ENCODE peak calls at places on chromosomes 6 and 20, in four cellular contexts. One of them, this sample, is unnamed.

GRCh38 chr20:4181956-4182945 is 166.9 kb upstream of the RNF24 start:
- DNase-seq in K562: no peak
- DNase-seq in OCI-LY7: no peak
- DNase-seq in IMR-90: no peak
- DNase-seq in this sample: peak; percentile 17

GRCh38 chr20:35151739-35152138 is 4.6 kb upstream of the EDEM2 start:
- DNase-seq in OCI-LY7: no peak
- DNase-seq in K562: no peak
- DNase-seq in IMR-90: peak; percentile 41
- DNase-seq in this sample: no peak

GRCh38 chr6:45896783-45897441 is 118.7 kb downstream of the CLIC5 start:
- DNase-seq in K562: no peak
- DNase-seq in OCI-LY7: no peak
- DNase-seq in IMR-90: no peak
- DNase-seq in this sample: no peak

GRCh38 chr6:133242761-133243590 is 1.8 kb downstream of the EYA4 start:
- DNase-seq in K562: no peak
- DNase-seq in OCI-LY7: no peak
- DNase-seq in IMR-90: peak; percentile 26
- DNase-seq in this sample: no peak

GRCh38 chr6:130760006-130760405 is 67.2 kb upstream of the SMLR1 start:
- DNase-seq in IMR-90: peak; percentile 61
- DNase-seq in OCI-LY7: peak; percentile 3
- DNase-seq in K562: no peak
- DNase-seq in this sample: no peak

GRCh38 chr6:52390361-52390727 is 28.4 kb downstream of the PAQR8 start:
- DNase-seq in IMR-90: peak; percentile 73
- DNase-seq in K562: peak; percentile 64
- DNase-seq in OCI-LY7: peak; percentile 55
- DNase-seq in this sample: peak; percentile 53

GRCh38 chr6:111605100-111605748 is 454 bp downstream of the TRAF3IP2 start:
- DNase-seq in K562: peak; percentile 54
- DNase-seq in IMR-90: peak; percentile 86
- DNase-seq in OCI-LY7: peak; percentile 68
- DNase-seq in this sample: peak; percentile 55

GRCh38 chr6:25050356-25050755 is 114.6 kb upstream of the RIPOR2 start:
- DNase-seq in IMR-90: peak; percentile 94
- DNase-seq in K562: peak; percentile 35
- DNase-seq in OCI-LY7: peak; percentile 67
- DNase-seq in this sample: no peak

GRCh38 chr20:49276201-49276894 is 1.5 kb downstream of the ZNFX1 start:
- DNase-seq in K562: peak; percentile 30
- DNase-seq in IMR-90: peak; percentile 74
- DNase-seq in OCI-LY7: peak; percentile 61
- DNase-seq in this sample: peak; percentile 69

GRCh38 chr6:30806581-30807183 is 62.3 kb upstream of the IER3 start:
- DNase-seq in K562: no peak
- DNase-seq in OCI-LY7: no peak
- DNase-seq in IMR-90: no peak
- DNase-seq in this sample: no peak

GRCh38 chr6:104418125-104418524 is 441.6 kb downstream of the HACE1 start:
- DNase-seq in OCI-LY7: no peak
- DNase-seq in IMR-90: no peak
- DNase-seq in K562: no peak
- DNase-seq in this sample: no peak

DNA sequence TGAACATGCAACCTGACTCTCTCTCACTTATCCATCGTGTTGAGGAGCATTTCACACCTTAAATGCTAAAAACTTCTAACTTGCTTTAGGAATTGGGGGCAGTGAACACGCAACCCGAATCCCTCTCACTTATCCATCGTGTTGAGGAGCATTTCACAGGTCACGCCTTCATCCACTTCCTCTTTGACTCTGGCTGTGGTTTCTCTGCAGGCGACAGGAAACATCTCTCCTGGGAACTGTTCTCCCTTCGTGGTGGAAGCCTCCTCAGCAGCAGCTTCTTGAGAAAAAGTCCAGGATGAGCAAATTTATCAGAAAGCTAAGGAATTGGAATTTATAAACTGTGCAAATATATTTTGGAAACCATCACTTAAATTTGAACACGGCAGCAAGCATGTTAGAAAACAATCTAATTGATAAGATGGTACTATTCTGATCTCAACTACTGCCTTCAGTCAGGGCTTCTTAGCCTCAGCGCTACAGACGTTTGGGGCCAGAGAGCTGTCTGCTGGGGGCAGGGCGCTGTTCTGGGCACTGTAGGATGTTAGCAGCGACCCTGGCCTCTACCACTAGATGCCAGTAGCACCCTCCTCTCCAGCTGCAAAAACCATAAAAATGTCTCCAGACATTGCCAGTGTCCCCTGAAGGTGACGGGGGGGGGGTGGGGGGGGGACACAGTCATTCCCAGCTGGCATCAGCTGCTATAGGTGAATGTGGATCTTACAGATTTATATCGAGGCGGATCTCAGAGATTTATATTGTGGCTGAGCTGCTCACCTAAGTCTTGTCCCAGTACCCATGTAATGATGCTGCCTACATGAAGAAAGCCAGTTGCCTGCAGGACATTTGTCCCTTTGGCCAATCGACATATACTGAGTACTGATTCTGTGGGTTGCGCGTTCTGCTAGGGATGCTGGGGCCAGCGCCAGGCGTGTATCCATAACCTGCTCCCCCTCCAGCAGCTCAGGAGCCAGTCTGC is 26.2 kb downstream of the CTCFL start:
- DNase-seq in OCI-LY7: peak; percentile 70
- DNase-seq in IMR-90: peak; percentile 7
- DNase-seq in K562: no peak
- DNase-seq in this sample: no peak
- TF ChIP-seq CTCF in OCI-LY7: peak; percentile 75
- TF ChIP-seq CTCF in IMR-90: peak; percentile 43
- TF ChIP-seq CTCF in K562: peak; percentile 25
- TF ChIP-seq CTCF in this sample: peak; percentile 37

GRCh38 chr6:836276-836853 is 143.4 kb upstream of the EXOC2 start:
- DNase-seq in IMR-90: no peak
- DNase-seq in OCI-LY7: no peak
- DNase-seq in K562: no peak
- DNase-seq in this sample: no peak

GRCh38 chr6:837380-837779 is 144.4 kb upstream of the EXOC2 start:
- DNase-seq in OCI-LY7: no peak
- DNase-seq in K562: no peak
- DNase-seq in IMR-90: no peak
- DNase-seq in this sample: no peak

GRCh38 chr6:834190-834589 is 141.3 kb upstream of the EXOC2 start:
- DNase-seq in OCI-LY7: no peak
- DNase-seq in K562: no peak
- DNase-seq in IMR-90: no peak
- DNase-seq in this sample: no peak

GRCh38 chr6:834879-835278 is 141.9 kb upstream of the EXOC2 start:
- DNase-seq in IMR-90: no peak
- DNase-seq in K562: no peak
- DNase-seq in OCI-LY7: no peak
- DNase-seq in this sample: no peak

GRCh38 chr6:835476-836160 is 142.7 kb upstream of the EXOC2 start:
- DNase-seq in K562: no peak
- DNase-seq in OCI-LY7: no peak
- DNase-seq in IMR-90: no peak
- DNase-seq in this sample: no peak
- TF ChIP-seq CTCF in K562: no peak
- TF ChIP-seq CTCF in OCI-LY7: no peak
- TF ChIP-seq CTCF in IMR-90: no peak
- TF ChIP-seq CTCF in this sample: no peak

DNA sequence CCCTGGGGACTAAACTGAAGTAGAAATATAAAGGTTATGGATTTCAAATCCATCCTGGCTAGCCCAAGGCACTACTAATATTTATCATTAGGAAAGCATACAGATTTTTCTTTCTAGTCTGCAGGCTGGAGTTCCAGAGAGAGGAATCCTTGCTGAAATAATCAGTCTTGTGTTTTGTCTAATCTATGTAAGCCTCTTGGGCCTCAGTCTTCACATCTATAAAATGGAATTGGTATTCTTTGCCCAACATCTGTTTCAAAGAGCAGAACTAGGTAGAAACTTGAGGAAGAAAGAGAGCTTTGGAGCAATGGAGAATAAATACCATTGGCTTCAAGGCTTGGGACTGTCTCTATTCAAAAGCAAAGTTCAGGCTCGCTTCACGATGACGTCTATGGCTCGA is 212.0 kb downstream of the ZMYND8 start:
- DNase-seq in OCI-LY7: no peak
- DNase-seq in IMR-90: no peak
- DNase-seq in K562: no peak
- DNase-seq in this sample: no peak
- TF ChIP-seq CTCF in OCI-LY7: no peak
- TF ChIP-seq CTCF in IMR-90: no peak
- TF ChIP-seq CTCF in K562: no peak
- TF ChIP-seq CTCF in this sample: no peak

GRCh38 chr6:87161299-87161698 is 5.9 kb downstream of the ZNF292 start:
- DNase-seq in IMR-90: no peak
- DNase-seq in K562: no peak
- DNase-seq in OCI-LY7: no peak
- DNase-seq in this sample: no peak

GRCh38 chr6:87164004-87164403 is 8.6 kb downstream of the ZNF292 start:
- DNase-seq in IMR-90: peak; percentile 11
- DNase-seq in OCI-LY7: no peak
- DNase-seq in K562: no peak
- DNase-seq in this sample: no peak

GRCh38 chr6:87164506-87164905 is 9.1 kb downstream of the ZNF292 start:
- DNase-seq in K562: no peak
- DNase-seq in IMR-90: no peak
- DNase-seq in OCI-LY7: no peak
- DNase-seq in this sample: no peak

DNA sequence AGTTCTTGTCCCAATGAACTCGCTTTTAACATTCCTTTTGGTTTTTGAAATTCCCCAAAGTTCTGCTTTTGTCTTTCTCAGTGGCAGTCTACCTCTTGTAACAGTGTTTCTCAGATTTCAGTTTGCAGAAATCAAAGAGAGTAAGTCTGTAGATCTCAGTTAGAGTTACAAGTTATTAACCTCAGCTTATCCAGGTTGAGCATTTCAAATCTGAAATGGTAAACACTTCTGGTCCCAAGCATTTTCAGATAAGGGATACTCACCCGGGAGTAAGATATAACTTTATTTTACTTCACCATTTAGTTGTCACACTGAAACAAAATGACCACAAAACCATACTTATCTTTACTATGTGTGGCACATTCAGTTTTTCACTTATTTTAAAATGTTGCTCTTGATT is 9.8 kb downstream of the ZNF292 start:
- DNase-seq in IMR-90: no peak
- DNase-seq in OCI-LY7: no peak
- DNase-seq in K562: no peak
- DNase-seq in this sample: no peak
- TF ChIP-seq CTCF in IMR-90: no peak
- TF ChIP-seq CTCF in OCI-LY7: no peak
- TF ChIP-seq CTCF in K562: no peak
- TF ChIP-seq CTCF in this sample: no peak

GRCh38 chr6:37061157-37061804 is 55.8 kb downstream of the FGD2 start:
- DNase-seq in OCI-LY7: peak; percentile 78
- DNase-seq in K562: no peak
- DNase-seq in IMR-90: no peak
- DNase-seq in this sample: no peak

GRCh38 chr6:37057678-37058077 is 52.2 kb downstream of the FGD2 start:
- DNase-seq in IMR-90: no peak
- DNase-seq in OCI-LY7: no peak
- DNase-seq in K562: no peak
- DNase-seq in this sample: no peak

GRCh38 chr6:37058084-37058586 is 52.7 kb downstream of the FGD2 start:
- DNase-seq in OCI-LY7: no peak
- DNase-seq in IMR-90: peak; percentile 76
- DNase-seq in K562: peak; percentile 58
- DNase-seq in this sample: no peak

GRCh38 chr6:37060195-37060559 is 54.7 kb downstream of the FGD2 start:
- DNase-seq in K562: no peak
- DNase-seq in OCI-LY7: no peak
- DNase-seq in IMR-90: no peak
- DNase-seq in this sample: no peak

GRCh38 chr6:37059344-37060194 is 54.1 kb downstream of the FGD2 start:
- DNase-seq in OCI-LY7: no peak
- DNase-seq in IMR-90: peak; percentile 97
- DNase-seq in K562: peak; percentile 94
- DNase-seq in this sample: no peak
- TF ChIP-seq CTCF in OCI-LY7: no peak
- TF ChIP-seq CTCF in IMR-90: peak; percentile 86
- TF ChIP-seq CTCF in K562: peak; percentile 81
- TF ChIP-seq CTCF in this sample: no peak

GRCh38 chr6:119742188-119742803 is 392.7 kb upstream of the MAN1A1 start:
- DNase-seq in OCI-LY7: peak; percentile 79
- DNase-seq in K562: peak; percentile 54
- DNase-seq in IMR-90: peak; percentile 24
- DNase-seq in this sample: peak; percentile 15
- TF ChIP-seq CTCF in OCI-LY7: peak; percentile 98
- TF ChIP-seq CTCF in K562: peak; percentile 76
- TF ChIP-seq CTCF in IMR-90: peak; percentile 63
- TF ChIP-seq CTCF in this sample: peak; percentile 87

GRCh38 chr6:113122060-113122459 is 735.1 kb upstream of the MARCKS start:
- DNase-seq in OCI-LY7: no peak
- DNase-seq in IMR-90: peak; percentile 87
- DNase-seq in K562: no peak
- DNase-seq in this sample: no peak
- TF ChIP-seq CTCF in OCI-LY7: no peak
- TF ChIP-seq CTCF in IMR-90: peak; percentile 56
- TF ChIP-seq CTCF in K562: no peak
- TF ChIP-seq CTCF in this sample: no peak

GRCh38 chr6:116101298-116101718 is 655 bp downstream of the NT5DC1 start:
- DNase-seq in IMR-90: no peak
- DNase-seq in K562: peak; percentile 86
- DNase-seq in OCI-LY7: no peak
- DNase-seq in this sample: no peak
- TF ChIP-seq CTCF in IMR-90: no peak
- TF ChIP-seq CTCF in K562: no peak
- TF ChIP-seq CTCF in OCI-LY7: no peak
- TF ChIP-seq CTCF in this sample: no peak

This sample was measured in GM13976.